ENCODE peak calls at places on chromosomes 13 and 19, in four cellular contexts. S, A, X and E are unnamed samples.
A peak's percentile ranks its signal among the peaks of the same experiment; 100 is the strongest.

GRCh38 chr13:111492958-111493357 is 172.5 kb downstream of the TEX29 start:
- DNase-seq in S (no peak), A (no peak), X (no peak), E (no peak)

GRCh38 chr13:79226250-79226649 is 179.8 kb downstream of the RBM26 start:
- DNase-seq in S (no peak), A (no peak), X (no peak), E (no peak)

GRCh38 chr19:38640368-38640767 is 7.1 kb upstream of the ACTN4 start:
- DNase-seq in S (no peak), A (no peak), X (no peak), E (no peak)

GRCh38 chr13:68850160-68850559 is 1257.5 kb upstream of the ATXN8OS start:
- DNase-seq in S (no peak), A (no peak), X (no peak), E (no peak)

GRCh38 chr13:49421391-49421790 is 22.5 kb downstream of the CAB39L start:
- DNase-seq in S (no peak), A (no peak), X (no peak), E (no peak)

GRCh38 chr13:71412231-71412630 is 454.8 kb downstream of the DACH1 start:
- DNase-seq in S (no peak), A (no peak), X (no peak), E (no peak)

GRCh38 chr13:43242040-43242439 is 218.7 kb downstream of the DNAJC15 start:
- DNase-seq in S (no peak), A (no peak), X (no peak), E (no peak)

GRCh38 chr19:57308514-57308913 is 11.8 kb upstream of the ZNF543 start:
- DNase-seq in S (no peak), A (no peak), X (no peak), E (no peak)

GRCh38 chr13:36850790-36851438 is 31.9 kb downstream of the RFXAP start:
- DNase-seq in S (no peak), A (no peak), X (peak; percentile 1), E (no peak)

GRCh38 chr19:4452230-4452990 is 5.2 kb downstream of the UBXN6 start:
- DNase-seq in S (no peak), A (no peak), X (no peak), E (no peak)

GRCh38 chr19:8477889-8478288 is 24.6 kb downstream of the PRAM1 start:
- DNase-seq in S (no peak), A (no peak), X (no peak), E (no peak)

GRCh38 chr13:28716511-28716910 is 2.3 kb downstream of the SLC46A3 start:
- DNase-seq in S (peak; percentile 71), A (peak; percentile 71), X (peak; percentile 81), E (peak; percentile 40)

GRCh38 chr19:35026418-35026817 is 3.9 kb upstream of the SCN1B start:
- DNase-seq in S (no peak), A (no peak), X (no peak), E (no peak)

GRCh38 chr13:79361299-79361698 is 44.8 kb downstream of the RBM26 start:
- DNase-seq in S (no peak), A (no peak), X (no peak), E (no peak)

GRCh38 chr13:50969691-50970090 is 60.1 kb downstream of the RNASEH2B start:
- DNase-seq in S (peak; percentile 7), A (no peak), X (peak; percentile 5), E (no peak)

GRCh38 chr13:41065098-41065497 is 3.8 kb downstream of the WBP4 start:
- DNase-seq in S (no peak), A (no peak), X (peak; percentile 81), E (peak; percentile 46)

GRCh38 chr19:31554360-31554759 is 205.1 kb upstream of the TSHZ3 start:
- DNase-seq in S (no peak), A (no peak), X (no peak), E (no peak)

GRCh38 chr13:100392709-100393630 is 195.6 kb downstream of the GGACT start:
- DNase-seq in S (peak; percentile 100), A (peak; percentile 97), X (peak; percentile 99), E (peak; percentile 99)

DNA sequence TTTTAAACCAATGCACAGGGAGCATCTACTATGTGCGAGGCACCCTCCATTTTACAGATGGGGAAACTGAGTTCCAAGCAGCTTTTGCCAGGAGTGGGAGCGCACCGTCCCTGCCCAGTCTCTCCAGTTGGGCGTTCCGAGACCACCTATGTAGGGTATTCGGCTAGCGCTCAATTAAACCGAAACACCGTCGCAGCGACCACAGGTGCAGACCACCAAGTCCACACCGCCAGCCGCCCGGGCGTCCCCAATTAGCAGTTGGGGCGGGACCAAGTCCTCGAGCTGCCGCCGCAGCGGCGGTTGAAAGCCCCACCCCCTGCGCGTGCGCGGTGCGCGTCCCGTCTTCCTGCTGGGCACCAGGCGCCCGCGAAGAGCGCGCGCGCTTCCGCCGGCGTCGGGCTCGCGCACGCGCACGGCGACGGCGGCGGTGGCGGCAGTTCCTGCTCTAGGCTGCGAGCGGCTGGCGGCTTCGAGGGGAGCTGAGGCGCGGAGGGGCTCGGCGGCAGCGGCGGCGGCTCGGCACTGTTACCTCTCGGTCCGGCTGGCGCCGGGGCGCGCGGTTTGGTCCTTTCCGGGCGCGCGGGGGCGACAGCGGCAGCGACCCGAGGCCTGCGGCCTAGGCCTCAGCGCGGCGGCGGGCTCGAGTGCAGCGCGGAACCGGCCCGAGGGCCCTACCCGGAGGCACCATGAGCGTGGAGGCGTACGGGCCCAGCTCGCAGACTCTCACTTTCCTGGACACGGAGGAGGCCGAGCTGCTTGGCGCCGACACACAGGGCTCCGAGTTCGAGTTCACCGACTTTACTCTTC is at the start of gene UPF1:
- DNase-seq in S (peak; percentile 80), A (peak; percentile 93), X (peak; percentile 88), E (no peak)
- TF ChIP-seq CTCF in S (no peak), A (no peak), X (no peak), E (no peak)

GRCh38 chr13:77915676-77916075 is 3.0 kb downstream of the EDNRB start:
- DNase-seq in S (no peak), A (no peak), X (no peak), E (no peak)

GRCh38 chr13:77919351-77920294 is 992 bp upstream of the EDNRB start:
- DNase-seq in S (peak; percentile 14), A (peak; percentile 73), X (no peak), E (no peak)

GRCh38 chr13:77916481-77916880 is 2.1 kb downstream of the EDNRB start:
- DNase-seq in S (no peak), A (no peak), X (no peak), E (no peak)

GRCh38 chr13:77918391-77919261 is at the start of gene EDNRB:
- DNase-seq in S (peak; percentile 20), A (peak; percentile 68), X (peak; percentile 11), E (no peak)
- H3K4me3 ChIP-seq in S (peak within 1 kb of the TSS; percentile 58), A (peak within 1 kb of the TSS; percentile 36), X (peak within 1 kb of the TSS; percentile 57), E (no peak within 1 kb of the TSS)

GRCh38 chr13:47592256-47592655 is 408.8 kb downstream of the SUCLA2 start:
- DNase-seq in S (no peak), A (no peak), X (no peak), E (no peak)

GRCh38 chr13:47598340-47598911 is 402.6 kb downstream of the SUCLA2 start:
- DNase-seq in S (no peak), A (no peak), X (peak; percentile 24), E (no peak)

GRCh38 chr13:47594833-47595232 is 406.2 kb downstream of the SUCLA2 start:
- DNase-seq in S (peak; percentile 16), A (no peak), X (no peak), E (no peak)
- TF ChIP-seq CTCF in S (peak; percentile 65), A (no peak), X (no peak), E (peak; percentile 10)

GRCh38 chr19:28291874-28292273 is 921.1 kb downstream of the UQCRFS1 start:
- DNase-seq in S (no peak), A (no peak), X (no peak), E (no peak)

GRCh38 chr19:28288850-28289249 is 924.1 kb downstream of the UQCRFS1 start:
- DNase-seq in S (no peak), A (no peak), X (no peak), E (no peak)

GRCh38 chr19:28292822-28293500 is 920.0 kb downstream of the UQCRFS1 start:
- DNase-seq in S (no peak), A (no peak), X (no peak), E (no peak)

GRCh38 chr19:28289294-28290063 is 923.5 kb downstream of the UQCRFS1 start:
- DNase-seq in S (no peak), A (no peak), X (peak; percentile 64), E (peak; percentile 16)

DNA sequence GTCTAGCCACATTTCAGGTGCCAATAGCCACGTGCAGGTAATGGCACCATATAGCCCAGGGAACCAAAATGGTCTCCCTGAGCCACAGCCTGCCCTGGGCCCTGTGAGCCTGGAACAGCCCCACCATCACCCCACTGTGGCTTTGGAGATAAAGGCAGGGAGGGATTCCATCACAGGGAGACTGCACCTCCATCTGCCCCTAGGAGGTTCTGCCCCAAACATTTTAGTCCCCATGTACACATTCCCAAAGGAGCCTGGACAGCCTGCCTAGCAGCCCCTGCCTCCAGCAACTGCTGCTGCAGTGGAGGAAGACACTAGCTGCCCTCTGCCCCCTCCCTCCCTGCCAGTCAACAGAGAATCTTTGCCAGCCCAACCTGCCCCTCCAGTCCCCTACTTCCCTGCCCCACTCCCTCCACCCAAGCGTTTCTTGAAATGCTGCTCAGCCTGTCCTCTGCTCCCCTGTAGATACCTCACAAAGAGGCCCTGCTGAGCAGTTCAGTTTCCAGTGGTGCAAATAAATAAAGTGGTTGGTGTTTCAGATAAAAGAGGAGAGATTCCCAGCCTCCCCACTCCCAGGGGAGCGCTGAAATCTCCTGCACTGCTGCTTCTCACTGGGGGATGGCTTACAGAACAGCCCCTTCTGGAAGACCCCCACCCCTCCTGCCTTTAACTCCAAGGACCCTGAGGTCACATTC is 921.8 kb downstream of the UQCRFS1 start:
- DNase-seq in S (no peak), A (no peak), X (no peak), E (no peak)
- H3K4me3 ChIP-seq in S (no peak overlapping the region), A (no peak overlapping the region), X (no peak overlapping the region), E (no peak overlapping the region)

GRCh38 chr19:16836906-16837362 is 7.7 kb downstream of the SIN3B start:
- DNase-seq in S (no peak), A (no peak), X (no peak), E (no peak)
- TF ChIP-seq CTCF in S (no peak), A (no peak), X (no peak), E (no peak)

DNA sequence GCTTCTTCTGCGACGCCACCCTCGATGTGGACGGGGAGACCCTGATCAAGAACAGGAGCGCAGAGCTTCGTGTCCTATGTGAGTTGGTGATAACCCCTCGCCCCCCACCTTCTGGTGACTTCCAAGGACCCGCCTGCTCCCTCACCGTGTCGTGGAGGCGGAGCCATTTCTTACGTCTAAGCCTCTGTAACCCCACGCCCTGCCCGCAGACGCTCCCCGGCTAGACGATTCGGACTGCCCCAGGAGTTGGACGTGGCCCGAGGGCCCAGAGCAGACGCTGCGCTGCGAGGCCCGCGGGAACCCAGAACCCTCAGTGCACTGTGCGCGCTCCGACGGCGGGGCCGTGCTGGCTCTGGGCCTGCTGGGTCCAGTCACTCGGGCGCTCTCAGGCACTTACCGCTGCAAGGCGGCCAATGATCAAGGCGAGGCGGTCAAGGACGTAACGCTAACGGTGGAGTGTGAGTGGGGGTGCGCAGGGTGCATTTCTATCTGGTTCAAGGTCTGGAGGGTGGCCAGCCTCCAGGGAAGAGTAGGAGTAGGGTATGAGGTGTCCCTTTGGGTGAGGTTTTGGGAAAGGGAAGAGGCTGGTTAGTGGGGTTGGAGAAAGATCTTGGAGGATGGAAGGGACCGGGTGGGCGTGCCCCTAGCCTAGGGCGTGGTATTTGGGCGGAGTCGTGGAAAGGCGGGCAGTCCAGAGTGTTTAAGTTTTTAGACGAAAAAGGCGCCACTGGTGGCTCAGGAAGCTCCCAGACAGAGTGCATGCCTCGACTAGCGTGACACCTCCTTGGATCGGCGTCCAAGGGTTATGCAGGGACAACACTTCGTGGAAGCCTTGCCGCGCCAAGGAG is 3.3 kb downstream of the ICAM5 start:
- DNase-seq in S (no peak), A (no peak), X (no peak), E (no peak)
- H3K4me3 ChIP-seq in S (no peak overlapping the region), A (no peak overlapping the region), X (peak overlapping the region; percentile 44), E (peak overlapping the region; percentile 59)